ENCODE peak calls at places on chromosomes 13 and 19, in nine cellular contexts. Z is left ventricle myocardium inferior, R is trophoblast cell, P is fibroblast of lung, X is small intestine, A is tibial nerve, V is testis, K is lung, H is right cardiac atrium. D is an unnamed sample. For H3K4me1, the result is how much of the 10 kb centered on the place peaks cover.

GRCh38 chr13:107585466-107585865 is 629.9 kb downstream of the LIG4 start:
- DNase-seq in Z (no peak), R (no peak), P (peak), X (peak), A (no peak), V (no peak), K (no peak), H (no peak), D (peak)

GRCh38 chr13:28537149-28537548 is 42.2 kb upstream of the FLT1 start:
- DNase-seq in Z (no peak), R (no peak), P (no peak), X (no peak), A (no peak), V (no peak), K (no peak), H (no peak), D (no peak)

GRCh38 chr13:112804374-112804773 is 114.5 kb downstream of the ATP11A start:
- DNase-seq in Z (no peak), R (no peak), P (no peak), X (no peak), A (no peak), V (no peak), K (no peak), H (no peak), D (no peak)

GRCh38 chr13:72842991-72843390 is 61.1 kb downstream of the PIBF1 start:
- DNase-seq in Z (no peak), R (no peak), P (no peak), X (no peak), A (no peak), V (no peak), K (no peak), H (no peak), D (no peak)

GRCh38 chr19:56105090-56105701 is 15.9 kb downstream of the ZNF787 start:
- DNase-seq in Z (peak), R (peak), P (peak), X (peak), A (peak), V (peak), K (peak), H (peak), D (peak)

GRCh38 chr19:1663854-1664253 is 11.4 kb upstream of the TCF3 start:
- DNase-seq in Z (no peak), R (no peak), P (no peak), X (no peak), A (no peak), V (no peak), K (no peak), H (no peak), D (no peak)

GRCh38 chr13:114144606-114145244 is 12.3 kb upstream of the RASA3 start:
- DNase-seq in Z (no peak), R (no peak), P (no peak), X (no peak), A (no peak), V (no peak), K (no peak), H (no peak), D (no peak)

GRCh38 chr19:30856376-30856775 is 484.2 kb downstream of the ZNF536 start:
- DNase-seq in Z (no peak), R (no peak), P (no peak), X (no peak), A (no peak), V (no peak), K (no peak), H (no peak), D (no peak)

GRCh38 chr13:21583496-21583895 is 20.5 kb downstream of the MICU2 start:
- DNase-seq in Z (no peak), R (peak), P (peak), X (no peak), A (no peak), V (no peak), K (no peak), H (no peak), D (no peak)

GRCh38 chr19:13781547-13781946 is 7.3 kb downstream of the C19orf53 start:
- DNase-seq in Z (peak), R (peak), P (peak), X (no peak), A (peak), V (peak), K (peak), H (peak), D (no peak)

GRCh38 chr19:48683349-48683748 is 10.5 kb upstream of the NTN5 start:
- DNase-seq in Z (peak), R (peak), P (peak), X (no peak), A (peak), V (peak), K (peak), H (peak), D (no peak)

GRCh38 chr19:47045867-47046470 is 2.5 kb downstream of the TMEM160 start:
- DNase-seq in Z (no peak), R (no peak), P (no peak), X (no peak), A (no peak), V (no peak), K (no peak), H (no peak), D (no peak)

GRCh38 chr13:113852536-113853517 is 11.0 kb downstream of the GAS6 start:
- DNase-seq in Z (no peak), R (no peak), P (no peak), X (peak), A (no peak), V (peak), K (no peak), H (no peak), D (peak)

GRCh38 chr13:86174632-86175031 is 375.4 kb upstream of the SLITRK6 start:
- DNase-seq in Z (no peak), R (no peak), P (peak), X (no peak), A (no peak), V (no peak), K (no peak), H (no peak), D (no peak)

GRCh38 chr13:76969488-76970365 is 21.4 kb downstream of the ACOD1 start:
- DNase-seq in Z (no peak), R (peak), P (no peak), X (no peak), A (no peak), V (no peak), K (no peak), H (no peak), D (no peak)

GRCh38 chr19:40921005-40921897 is 39.2 kb upstream of the CYP2A7 start:
- DNase-seq in Z (no peak), R (no peak), P (peak), X (peak), A (no peak), V (peak), K (peak), H (no peak), D (peak)

GRCh38 chr13:45398862-45399261 is 19.3 kb downstream of the SLC25A30 start:
- DNase-seq in Z (no peak), R (no peak), P (no peak), X (no peak), A (no peak), V (no peak), K (no peak), H (no peak), D (no peak)

GRCh38 chr13:106453101-106453500 is 82.4 kb downstream of the EFNB2 start:
- DNase-seq in Z (no peak), R (no peak), P (no peak), X (no peak), A (no peak), V (no peak), K (no peak), H (no peak), D (no peak)

GRCh38 chr13:74306496-74306895 is 172.3 kb upstream of the KLF12 start:
- DNase-seq in Z (no peak), R (no peak), P (peak), X (no peak), A (no peak), V (no peak), K (no peak), H (no peak), D (no peak)

GRCh38 chr19:16463991-16464575 is 7.7 kb downstream of the EPS15L1 start:
- DNase-seq in Z (no peak), R (peak), P (no peak), X (no peak), A (no peak), V (no peak), K (no peak), H (no peak), D (no peak)

GRCh38 chr19:16462757-16463250 is 9.0 kb downstream of the EPS15L1 start:
- DNase-seq in Z (peak), R (peak), P (no peak), X (no peak), A (no peak), V (no peak), K (no peak), H (no peak), D (no peak)

GRCh38 chr19:16465239-16465638 is 6.5 kb downstream of the EPS15L1 start:
- DNase-seq in Z (no peak), R (no peak), P (no peak), X (no peak), A (no peak), V (no peak), K (no peak), H (no peak), D (no peak)

GRCh38 chr19:16461630-16462051 is 10.1 kb downstream of the EPS15L1 start:
- DNase-seq in Z (peak), R (no peak), P (no peak), X (no peak), A (no peak), V (no peak), K (no peak), H (peak), D (no peak)

GRCh38 chr19:16463341-16463990 is 8.3 kb downstream of the EPS15L1 start:
- DNase-seq in Z (no peak), R (peak), P (no peak), X (no peak), A (no peak), V (no peak), K (no peak), H (no peak), D (no peak)
- H3K4me1 ChIP-seq in Z (half or more), R (under half), P (under half), X (under half), A (under half), V (under half), K (under half), H (under half), D (under half)

DNA sequence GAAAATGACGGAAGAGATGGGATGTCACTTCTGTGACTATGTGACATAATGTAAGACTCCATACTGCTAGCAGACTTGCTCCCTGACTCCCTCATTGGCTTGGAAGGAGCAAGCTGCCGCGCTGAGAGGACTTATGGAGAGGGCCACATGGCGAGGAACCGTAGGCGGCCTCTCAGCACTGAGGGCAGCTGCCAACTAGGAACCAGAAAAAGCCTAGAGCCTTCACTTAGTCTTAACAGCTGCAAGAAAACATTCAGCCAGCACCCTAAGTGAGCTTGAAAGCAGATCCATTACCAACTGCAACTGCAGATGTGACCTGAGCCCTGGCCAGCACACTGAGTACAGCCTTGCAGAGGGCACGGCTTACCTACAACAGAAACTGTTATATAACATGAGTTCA is 33.9 kb downstream of the USP12 start:
- DNase-seq in Z (peak), R (no peak), P (no peak), X (no peak), A (no peak), V (no peak), K (no peak), H (peak), D (no peak)
- H3K4me1 ChIP-seq in Z (under half), R (under half), P (under half), X (under half), A (under half), V (under half), K (under half), H (under half), D (under half)

GRCh38 chr19:7679017-7679720 is 1.5 kb upstream of the TRAPPC5 start:
- DNase-seq in Z (no peak), R (peak), P (no peak), X (peak), A (no peak), V (peak), K (no peak), H (no peak), D (no peak)

GRCh38 chr19:7680606-7681335 is at the start of gene TRAPPC5:
- DNase-seq in Z (peak), R (peak), P (peak), X (peak), A (peak), V (peak), K (peak), H (peak), D (peak)

GRCh38 chr19:7681336-7682174 is 922 bp downstream of the TRAPPC5 start:
- DNase-seq in Z (peak), R (peak), P (peak), X (peak), A (peak), V (peak), K (peak), H (peak), D (peak)

GRCh38 chr19:7677664-7678311 is 898 bp downstream of the MCEMP1 start:
- DNase-seq in Z (no peak), R (no peak), P (no peak), X (no peak), A (no peak), V (no peak), K (no peak), H (no peak), D (no peak)

GRCh38 chr19:7679771-7680605 is 645 bp upstream of the TRAPPC5 start:
- DNase-seq in Z (no peak), R (no peak), P (no peak), X (no peak), A (no peak), V (no peak), K (no peak), H (no peak), D (no peak)
- H3K4me1 ChIP-seq in Z (under half), R (under half), P (under half), X (under half), A (under half), V (under half), K (under half), H (under half), D (under half)

GRCh38 chr19:5290336-5291262 is 50.0 kb downstream of the PTPRS start:
- DNase-seq in Z (no peak), R (no peak), P (no peak), X (no peak), A (no peak), V (no peak), K (no peak), H (no peak), D (no peak)

GRCh38 chr19:5293607-5294089 is 47.0 kb downstream of the PTPRS start:
- DNase-seq in Z (no peak), R (no peak), P (no peak), X (no peak), A (peak), V (no peak), K (no peak), H (peak), D (no peak)

GRCh38 chr19:5292843-5293606 is 47.6 kb downstream of the PTPRS start:
- DNase-seq in Z (peak), R (peak), P (peak), X (no peak), A (peak), V (peak), K (peak), H (peak), D (peak)

GRCh38 chr19:5292453-5292842 is 48.2 kb downstream of the PTPRS start:
- DNase-seq in Z (no peak), R (no peak), P (no peak), X (no peak), A (peak), V (no peak), K (no peak), H (no peak), D (no peak)

GRCh38 chr19:5291588-5292193 is 48.9 kb downstream of the PTPRS start:
- DNase-seq in Z (no peak), R (no peak), P (no peak), X (no peak), A (no peak), V (no peak), K (no peak), H (no peak), D (no peak)
- H3K4me1 ChIP-seq in Z (half or more), R (under half), P (under half), X (under half), A (under half), V (under half), K (under half), H (under half), D (under half)

DNA sequence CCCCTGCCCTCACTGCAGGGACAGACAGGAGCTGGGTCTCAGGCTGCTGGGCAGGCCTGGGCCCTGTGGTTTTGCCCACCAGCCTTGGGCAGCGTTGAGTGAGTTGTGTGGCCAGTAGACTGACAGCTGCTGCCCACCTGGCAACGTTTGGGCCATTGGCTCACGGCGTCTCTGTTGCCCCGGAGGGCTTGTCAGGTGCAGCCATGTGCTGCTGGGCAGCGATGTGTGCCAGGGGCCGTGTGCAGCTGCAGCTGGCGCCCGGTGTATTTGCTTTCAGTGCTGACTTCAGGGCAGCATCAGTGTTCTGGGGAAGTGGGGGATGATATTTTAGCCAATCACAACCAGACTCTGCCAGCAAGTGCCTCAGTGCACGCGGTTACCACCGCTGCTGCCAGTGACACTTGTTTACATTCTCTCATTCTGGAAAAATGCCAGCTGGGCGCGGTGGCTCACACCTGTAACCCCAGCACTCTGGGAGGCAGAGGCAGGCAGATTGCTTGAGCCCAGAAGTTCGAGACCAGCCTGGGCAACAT is 10.6 kb downstream of the FZR1 start:
- DNase-seq in Z (no peak), R (no peak), P (no peak), X (peak), A (no peak), V (no peak), K (no peak), H (no peak), D (peak)
- H3K4me1 ChIP-seq in Z (half or more), R (under half), P (under half), X (under half), A (under half), V (under half), K (under half), H (under half), D (under half)

GRCh38 chr13:35695411-35695810 is 218.9 kb upstream of the MAB21L1 start:
- DNase-seq in Z (no peak), R (no peak), P (peak), X (no peak), A (no peak), V (no peak), K (no peak), H (no peak), D (no peak)
- H3K4me1 ChIP-seq in Z (under half), R (under half), P (under half), X (under half), A (under half), V (under half), K (under half), H (under half), D (under half)